ENCODE peak calls at places on chromosomes 4 and X, in five cellular contexts. C is H1, Z is neuronal stem cell, I is H9, A is trophoblast cell. V is an unnamed sample. For H3K4me1, the result is how much of the 10 kb centered on the place peaks cover.

GRCh38 chrX:132219343-132219768 is at the start of gene RAP2C:
- DNase-seq in C (peak), Z (peak), I (peak), A (peak), V (peak)

GRCh38 chrX:19678941-19679340 is 163.6 kb upstream of the MAP3K15 start:
- DNase-seq in C (no peak), Z (no peak), I (no peak), A (no peak), V (no peak)

GRCh38 chrX:20412871-20413486 is 146.3 kb upstream of the RPS6KA3 start:
- DNase-seq in C (no peak), Z (no peak), I (no peak), A (no peak), V (no peak)

GRCh38 chr4:43693876-43694275 is 754.7 kb downstream of the KCTD8 start:
- DNase-seq in C (no peak), Z (no peak), I (no peak), A (no peak), V (no peak)

GRCh38 chr4:3308691-3309090 is 15.9 kb downstream of the RGS12 start:
- DNase-seq in C (no peak), Z (no peak), I (no peak), A (no peak), V (no peak)

GRCh38 chr4:85420831-85421230 is 54.1 kb upstream of the ARHGAP24 start:
- DNase-seq in C (no peak), Z (no peak), I (no peak), A (no peak), V (no peak)

GRCh38 chrX:55489315-55490009 is at the start of gene USP51:
- DNase-seq in C (no peak), Z (peak), I (peak), A (peak), V (peak)

GRCh38 chr4:78647272-78647671 is 95.7 kb downstream of the ANXA3 start:
- DNase-seq in C (no peak), Z (no peak), I (no peak), A (no peak), V (no peak)

GRCh38 chr4:125728568-125728967 is 413.8 kb downstream of the FAT4 start:
- DNase-seq in C (peak), Z (no peak), I (no peak), A (peak), V (peak)

GRCh38 chrX:24242649-24243556 is 71.0 kb downstream of the SUPT20HL2 start:
- DNase-seq in C (no peak), Z (no peak), I (no peak), A (peak), V (peak)

GRCh38 chr4:182748949-182749348 is 168.2 kb downstream of the DCTD start:
- DNase-seq in C (no peak), Z (no peak), I (no peak), A (no peak), V (no peak)

GRCh38 chr4:173940146-173940545 is 343.3 kb downstream of the FBXO8 start:
- DNase-seq in C (no peak), Z (no peak), I (no peak), A (no peak), V (no peak)

GRCh38 chr4:8117278-8117682 is 41.3 kb downstream of the ABLIM2 start:
- DNase-seq in C (peak), Z (no peak), I (peak), A (peak), V (peak)

GRCh38 chrX:119501511-119502148 is 33.4 kb downstream of the SLC25A5 start:
- DNase-seq in C (no peak), Z (no peak), I (no peak), A (peak), V (no peak)

GRCh38 chr4:2337896-2338295 is 76.0 kb upstream of the MXD4 start:
- DNase-seq in C (no peak), Z (no peak), I (peak), A (no peak), V (no peak)

GRCh38 chr4:10721616-10722015 is 37.0 kb upstream of the CLNK start:
- DNase-seq in C (no peak), Z (no peak), I (no peak), A (no peak), V (no peak)

GRCh38 chrX:10106801-10107200 is 50.0 kb upstream of the CLCN4 start:
- DNase-seq in C (no peak), Z (no peak), I (no peak), A (no peak), V (no peak)

GRCh38 chr4:7800996-7801395 is 138.7 kb downstream of the AFAP1 start:
- DNase-seq in C (no peak), Z (no peak), I (no peak), A (no peak), V (no peak)

GRCh38 chr4:110527156-110527555 is 51.2 kb downstream of the ENPEP start:
- DNase-seq in C (no peak), Z (no peak), I (no peak), A (no peak), V (no peak)

GRCh38 chr4:15902741-15903140 is 35.8 kb downstream of the FGFBP1 start:
- DNase-seq in C (no peak), Z (no peak), I (no peak), A (no peak), V (no peak)
- H2BK12ac ChIP-seq in C (no peak), Z (no peak), I (no peak), A (no peak), V (no peak)

GRCh38 chr4:37358748-37359147 is 114.2 kb downstream of the NWD2 start:
- DNase-seq in C (no peak), Z (no peak), I (no peak), A (no peak), V (no peak)
- H3K4me1 ChIP-seq in C (under half), Z (under half), I (under half), A (under half), V (under half)

GRCh38 chrX:107710617-107711391 is 64.8 kb downstream of the TSC22D3 start:
- DNase-seq in C (no peak), Z (peak), I (no peak), A (peak), V (peak)
- H2BK12ac ChIP-seq in C (peak), Z (no peak), I (no peak), A (peak), V (peak)

GRCh38 chr4:41204400-41204978 is 9.9 kb downstream of the APBB2 start:
- DNase-seq in C (no peak), Z (no peak), I (no peak), A (peak), V (peak)
- H3K4me1 ChIP-seq in C (under half), Z (under half), I (under half), A (under half), V (under half)

GRCh38 chrX:14357314-14357713 is 172.0 kb upstream of the GLRA2 start:
- DNase-seq in C (no peak), Z (no peak), I (no peak), A (no peak), V (no peak)
- H2BK12ac ChIP-seq in C (no peak), Z (no peak), I (no peak), A (no peak), V (no peak)

DNA sequence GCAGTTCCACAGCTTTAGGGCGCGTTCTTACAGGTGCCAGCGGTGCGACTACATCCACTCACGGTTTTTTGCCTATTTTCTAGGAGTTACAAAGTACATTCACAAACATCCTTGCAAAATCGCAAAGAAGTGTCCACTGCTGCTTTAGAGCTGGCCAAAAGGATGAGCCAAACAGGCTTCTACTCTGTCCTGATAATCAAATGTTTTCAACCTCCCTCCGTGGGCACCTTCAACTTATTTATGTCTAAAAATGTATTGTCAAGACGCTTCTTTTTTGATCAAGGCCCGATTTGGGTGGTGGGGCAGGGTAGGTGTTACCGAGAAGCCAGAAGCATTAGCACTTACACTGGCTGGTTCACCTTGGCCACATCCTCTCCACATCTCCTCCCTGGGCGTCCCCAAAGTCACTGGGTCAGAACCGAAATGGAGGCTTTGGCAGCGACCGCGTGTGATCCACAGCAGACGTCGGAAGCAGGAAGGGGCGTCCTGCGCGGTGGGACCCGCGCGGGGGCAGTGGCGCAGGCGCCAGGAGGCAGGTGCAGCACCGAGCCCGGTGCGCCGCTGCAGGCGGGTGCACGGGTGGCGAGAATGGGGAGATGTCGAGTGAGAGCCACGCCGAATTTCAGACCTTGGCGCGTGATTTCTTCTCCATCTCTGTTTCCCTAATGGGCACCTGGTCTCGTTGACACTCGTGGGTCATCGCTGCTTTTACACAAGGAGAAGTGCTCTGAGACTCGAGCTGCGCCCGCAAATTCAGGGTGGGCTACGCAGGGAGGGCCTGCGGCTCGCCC is 16.9 kb downstream of the NKX3-2 start:
- DNase-seq in C (no peak), Z (no peak), I (no peak), A (no peak), V (no peak)
- H3K4me1 ChIP-seq in C (under half), Z (under half), I (under half), A (under half), V (under half)

GRCh38 chrX:106139048-106139447 is 29.1 kb upstream of the PWWP3B start:
- DNase-seq in C (no peak), Z (no peak), I (no peak), A (no peak), V (no peak)
- H2BK12ac ChIP-seq in C (no peak), Z (no peak), I (no peak), A (no peak), V (no peak)

GRCh38 chr4:82362565-82362964 is 11.2 kb downstream of the HNRNPD start:
- DNase-seq in C (no peak), Z (no peak), I (no peak), A (peak), V (no peak)

GRCh38 chr4:82358773-82359324 is 14.9 kb downstream of the HNRNPD start:
- DNase-seq in C (no peak), Z (no peak), I (no peak), A (no peak), V (no peak)

GRCh38 chr4:82357640-82358039 is 16.2 kb downstream of the HNRNPD start:
- DNase-seq in C (no peak), Z (no peak), I (no peak), A (no peak), V (no peak)

GRCh38 chr4:82363896-82364487 is 9.8 kb downstream of the HNRNPD start:
- DNase-seq in C (no peak), Z (no peak), I (no peak), A (no peak), V (no peak)

DNA sequence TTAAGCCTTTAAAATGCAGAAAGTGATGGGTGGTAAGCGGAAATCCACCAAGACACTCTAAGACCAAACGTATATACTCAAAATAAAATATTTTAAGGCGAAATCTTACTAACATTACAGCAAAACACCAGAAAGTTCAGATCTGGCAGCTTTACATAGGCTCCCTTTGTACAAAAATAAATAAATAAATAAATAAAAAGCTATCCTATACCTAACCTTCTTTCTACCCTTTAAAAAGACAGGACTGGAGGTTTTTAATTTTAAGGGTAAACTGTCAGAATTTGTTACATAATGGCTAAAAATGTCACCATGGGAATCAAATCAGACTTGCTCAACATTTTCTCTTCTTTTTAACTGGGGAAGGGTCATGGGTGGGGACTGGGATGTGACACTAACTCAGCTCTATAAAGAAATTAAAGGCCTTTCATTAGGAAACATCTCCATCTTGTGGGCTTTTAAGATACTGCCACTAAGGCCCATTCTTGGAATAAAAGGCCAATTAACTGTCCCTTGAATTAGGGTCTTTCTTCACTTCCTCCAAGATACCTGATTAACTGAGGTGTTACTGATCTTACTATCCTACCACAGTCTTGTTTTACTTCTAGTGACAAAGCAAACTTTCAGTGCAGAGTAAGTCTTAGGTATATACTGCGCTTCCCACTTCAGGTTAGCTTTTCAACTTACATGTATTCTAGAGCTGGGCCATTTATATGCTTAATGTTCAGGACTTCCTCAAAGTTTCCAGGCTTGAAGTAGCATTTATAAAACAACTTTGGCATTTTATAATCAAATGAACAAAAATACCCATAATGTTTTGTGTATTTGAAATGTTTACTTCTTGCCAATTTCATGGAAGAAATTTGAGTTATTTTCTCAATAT is 13.3 kb downstream of the HNRNPD start:
- DNase-seq in C (no peak), Z (peak), I (no peak), A (peak), V (peak)
- H3K4me1 ChIP-seq in C (under half), Z (under half), I (under half), A (under half), V (under half)

GRCh38 chr4:53717064-53717549 is 125.8 kb upstream of the LNX1 start:
- DNase-seq in C (no peak), Z (no peak), I (no peak), A (no peak), V (peak)

GRCh38 chr4:53716471-53717063 is 125.3 kb upstream of the LNX1 start:
- DNase-seq in C (no peak), Z (no peak), I (no peak), A (no peak), V (no peak)

GRCh38 chr4:53714377-53715140 is 123.3 kb upstream of the LNX1 start:
- DNase-seq in C (no peak), Z (no peak), I (no peak), A (no peak), V (no peak)

GRCh38 chr4:53713767-53714166 is 122.5 kb upstream of the LNX1 start:
- DNase-seq in C (no peak), Z (no peak), I (no peak), A (peak), V (peak)

DNA sequence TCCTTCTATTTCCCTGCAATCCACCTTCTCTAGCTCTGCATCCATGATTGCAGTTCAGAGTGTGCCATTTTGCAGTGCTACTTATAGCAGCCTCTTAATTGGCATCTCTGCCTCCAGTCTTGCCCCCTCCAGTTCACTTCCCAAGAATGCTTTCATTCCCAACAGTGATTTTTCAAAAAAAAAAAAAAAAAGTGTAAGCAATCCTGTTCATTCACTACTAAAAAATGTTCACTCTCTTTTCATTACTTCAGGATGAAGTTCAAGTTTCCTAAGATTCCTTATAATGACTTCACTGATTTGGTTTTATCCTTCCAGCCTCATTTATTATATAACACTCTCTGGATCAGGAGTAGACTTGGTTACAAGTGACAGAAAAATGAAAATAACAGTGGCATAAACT is 124.7 kb upstream of the LNX1 start:
- DNase-seq in C (no peak), Z (no peak), I (no peak), A (no peak), V (peak)
- H2BK12ac ChIP-seq in C (no peak), Z (no peak), I (no peak), A (no peak), V (peak)

GRCh38 chrX:104172121-104172520 is 5.9 kb downstream of the FAM199X start:
- DNase-seq in C (no peak), Z (no peak), I (no peak), A (no peak), V (no peak)

GRCh38 chrX:104172788-104173187 is 6.5 kb downstream of the FAM199X start:
- DNase-seq in C (no peak), Z (no peak), I (no peak), A (peak), V (no peak)

GRCh38 chrX:104165894-104166734 is at the start of gene FAM199X:
- DNase-seq in C (peak), Z (peak), I (peak), A (peak), V (peak)

GRCh38 chrX:104168127-104168526 is 1.9 kb downstream of the FAM199X start:
- DNase-seq in C (no peak), Z (no peak), I (no peak), A (no peak), V (no peak)

DNA sequence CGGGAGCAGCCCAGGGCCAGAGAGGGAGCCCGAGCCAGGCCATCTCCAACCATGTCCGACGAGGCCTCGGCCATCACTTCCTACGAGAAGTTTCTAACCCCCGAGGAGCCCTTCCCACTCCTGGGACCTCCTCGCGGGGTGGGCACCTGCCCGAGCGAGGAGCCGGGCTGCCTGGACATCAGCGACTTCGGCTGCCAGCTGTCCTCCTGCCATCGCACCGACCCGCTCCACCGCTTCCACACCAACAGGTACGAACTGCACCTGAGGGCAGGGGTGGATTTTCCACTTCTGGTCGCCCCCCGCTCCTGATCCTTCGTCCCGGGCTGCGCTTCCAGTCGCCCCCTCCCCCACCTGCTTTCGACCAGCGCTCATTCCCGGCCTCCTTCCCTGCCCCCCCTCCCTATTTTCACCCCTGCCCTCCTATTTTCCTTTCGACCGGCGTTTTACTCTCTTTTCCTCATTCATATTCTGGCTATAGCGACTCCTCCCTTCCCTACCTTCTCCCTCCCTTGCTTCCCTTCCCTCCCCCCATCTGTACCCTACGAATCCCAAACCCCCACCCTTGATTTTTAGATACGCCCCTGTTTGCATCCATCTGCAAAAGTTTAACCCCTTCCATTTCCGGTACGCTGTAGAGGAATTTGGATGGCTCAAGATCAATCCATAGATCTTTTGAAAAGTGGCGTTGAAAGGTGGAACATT is 633 bp downstream of the FAM199X start:
- DNase-seq in C (no peak), Z (no peak), I (no peak), A (no peak), V (peak)
- H3K4me1 ChIP-seq in C (under half), Z (under half), I (under half), A (under half), V (under half)